ENCODE peak calls at places on chromosomes 2 and 18, in five cellular contexts. Q is NCI-H1092 treated with DMSO at 0.1 percent for 48 hours, S is GM04504, I is GM12865, N is NAMALWA. F is an unnamed sample.

GRCh38 chr2:45936623-45936979 is 285.1 kb downstream of the PRKCE start:
- DNase-seq in S (no peak), Q (no peak), I (no peak), N (no peak), F (no peak)

GRCh38 chr2:212359425-212360067 is 179.1 kb downstream of the ERBB4 start:
- DNase-seq in N (no peak), Q (no peak), S (no peak), I (no peak), F (peak)

GRCh38 chr2:32805104-32806095 is 141.4 kb upstream of the LTBP1 start:
- DNase-seq in S (no peak), N (no peak), Q (no peak), I (no peak), F (no peak)

GRCh38 chr2:164661349-164661748 is 40.1 kb upstream of the GRB14 start:
- DNase-seq in N (no peak), S (peak), Q (no peak), I (no peak), F (peak)

GRCh38 chr2:142165790-142166189 is 35.0 kb upstream of the LRP1B start:
- DNase-seq in I (peak), S (peak), N (peak), Q (peak), F (peak)

GRCh38 chr18:51753365-51754057 is 556.0 kb upstream of the MEX3C start:
- DNase-seq in S (no peak), I (no peak), N (no peak), Q (no peak), F (peak)

GRCh38 chr18:8732442-8733360 is 27.3 kb downstream of the MTCL1 start:
- DNase-seq in I (no peak), Q (no peak), S (no peak), N (no peak), F (no peak)

GRCh38 chr2:23321767-23322166 is 63.2 kb upstream of the KLHL29 start:
- DNase-seq in S (no peak), N (no peak), Q (no peak), I (no peak), F (no peak)

GRCh38 chr18:79684283-79684631 is 4.7 kb downstream of the CTDP1 start:
- DNase-seq in I (no peak), Q (no peak), S (no peak), N (no peak), F (no peak)

GRCh38 chr2:208406474-208407451 is at the start of gene PTH2R:
- DNase-seq in N (no peak), S (no peak), I (no peak), Q (peak), F (peak)

GRCh38 chr18:34358923-34359322 is 134.2 kb upstream of the NOL4 start:
- DNase-seq in Q (no peak), I (peak), S (no peak), N (no peak), F (no peak)

GRCh38 chr2:150165988-150166965 is 321.2 kb downstream of the RND3 start:
- DNase-seq in Q (no peak), I (no peak), N (no peak), S (no peak), F (no peak)

GRCh38 chr2:73243884-73244570 is 9.9 kb downstream of the CCT7 start:
- DNase-seq in S (peak), N (no peak), I (no peak), Q (no peak), F (no peak)

GRCh38 chr2:55957142-55957541 is 33.6 kb upstream of the EFEMP1 start:
- DNase-seq in Q (no peak), S (no peak), N (no peak), I (no peak), F (no peak)

GRCh38 chr2:14231499-14231898 is 401.0 kb upstream of the LRATD1 start:
- DNase-seq in S (no peak), N (no peak), Q (no peak), I (no peak), F (no peak)

GRCh38 chr18:79677840-79678239 is 1.8 kb upstream of the CTDP1 start:
- DNase-seq in Q (no peak), I (no peak), S (no peak), N (no peak), F (no peak)

GRCh38 chr2:224909885-224910517 is 132.3 kb downstream of the DOCK10 start:
- DNase-seq in N (no peak), S (peak), I (no peak), Q (peak), F (peak)

GRCh38 chr18:55753643-55754255 is 165.8 kb upstream of the TCF4 start:
- DNase-seq in I (no peak), N (no peak), Q (no peak), S (no peak), F (no peak)

GRCh38 chr18:21000667-21001066 is 110.9 kb downstream of the ROCK1 start:
- DNase-seq in I (no peak), S (no peak), N (no peak), Q (no peak), F (no peak)

GRCh38 chr2:205612661-205613060 is 69.6 kb upstream of the NRP2 start:
- DNase-seq in N (no peak), Q (no peak), I (no peak), S (no peak), F (no peak)

GRCh38 chr2:181738074-181738473 is 57.8 kb upstream of the NEUROD1 start:
- DNase-seq in S (no peak), N (peak), I (no peak), Q (no peak), F (no peak)

GRCh38 chr2:156891609-156892008 is 365.9 kb upstream of the GALNT5 start:
- DNase-seq in N (no peak), I (no peak), S (no peak), Q (no peak), F (no peak)

GRCh38 chr18:24875286-24875685 is 414.8 kb downstream of the HRH4 start:
- DNase-seq in I (no peak), N (no peak), Q (no peak), S (no peak), F (no peak)

GRCh38 chr2:26608557-26608956 is 32.6 kb downstream of the CIB4 start:
- DNase-seq in S (no peak), I (no peak), N (no peak), Q (no peak), F (no peak)

GRCh38 chr2:68845043-68845442 is 26.2 kb downstream of the BMP10 start:
- DNase-seq in I (no peak), S (no peak), Q (no peak), N (no peak), F (no peak)

GRCh38 chr2:230758566-230759480 is 46.2 kb downstream of the CAB39 start:
- DNase-seq in Q (no peak), N (no peak), I (no peak), S (peak), F (no peak)

GRCh38 chr18:25177631-25178030 is 174.3 kb downstream of the ZNF521 start:
- DNase-seq in S (no peak), N (no peak), Q (no peak), I (no peak), F (no peak)

GRCh38 chr2:15298769-15299168 is 262.4 kb downstream of the NBAS start:
- DNase-seq in S (peak), Q (no peak), N (no peak), I (no peak), F (no peak)

GRCh38 chr2:233063269-233063975 is 3.3 kb downstream of the INPP5D start:
- DNase-seq in I (peak), S (no peak), Q (no peak), N (peak), F (no peak)

GRCh38 chr2:30561349-30561748 is 114.3 kb downstream of the LCLAT1 start:
- DNase-seq in I (no peak), Q (no peak), S (no peak), N (no peak), F (no peak)

GRCh38 chr2:1598800-1599199 is 145.5 kb downstream of the PXDN start:
- DNase-seq in N (no peak), I (no peak), Q (no peak), S (no peak), F (no peak)

GRCh38 chr2:160157861-160158813 is 41.9 kb downstream of the ITGB6 start:
- DNase-seq in S (no peak), I (no peak), N (no peak), Q (no peak), F (no peak)